ENCODE peak calls at places on chromosomes 5 and 9, in four cellular contexts. One of them, this sample, is unnamed.

GRCh38 chr9:134957945-134958227 is 40.2 kb upstream of the FCN1 start:
- DNase-seq in IMR-90: no peak
- DNase-seq in trophoblast cell: no peak
- DNase-seq in H1: no peak
- DNase-seq in this sample: no peak

GRCh38 chr9:131255731-131256197 is 20.5 kb downstream of the FAM78A start:
- DNase-seq in IMR-90: no peak
- DNase-seq in trophoblast cell: no peak
- DNase-seq in H1: no peak
- DNase-seq in this sample: no peak

GRCh38 chr5:150511641-150512367 is 3.9 kb downstream of the NDST1 start:
- DNase-seq in H1: no peak
- DNase-seq in IMR-90: peak
- DNase-seq in trophoblast cell: no peak
- DNase-seq in this sample: peak

GRCh38 chr5:2894347-2895135 is 143.1 kb upstream of the IRX2 start:
- DNase-seq in trophoblast cell: no peak
- DNase-seq in H1: no peak
- DNase-seq in IMR-90: no peak
- DNase-seq in this sample: no peak

GRCh38 chr5:59401637-59402036 is 491.9 kb downstream of the PDE4D start:
- DNase-seq in H1: no peak
- DNase-seq in trophoblast cell: no peak
- DNase-seq in IMR-90: no peak
- DNase-seq in this sample: no peak

GRCh38 chr5:75016896-75017295 is 35.5 kb downstream of the GCNT4 start:
- DNase-seq in trophoblast cell: no peak
- DNase-seq in IMR-90: no peak
- DNase-seq in H1: no peak
- DNase-seq in this sample: no peak

GRCh38 chr5:43631182-43631910 is 28.4 kb downstream of the NNT start:
- DNase-seq in trophoblast cell: peak
- DNase-seq in H1: no peak
- DNase-seq in IMR-90: peak
- DNase-seq in this sample: peak

GRCh38 chr9:123866497-123866896 is 63.4 kb downstream of the DENND1A start:
- DNase-seq in IMR-90: no peak
- DNase-seq in trophoblast cell: no peak
- DNase-seq in H1: no peak
- DNase-seq in this sample: no peak

GRCh38 chr5:94793816-94794198 is 175.3 kb downstream of the SLF1 start:
- DNase-seq in IMR-90: peak
- DNase-seq in trophoblast cell: no peak
- DNase-seq in H1: no peak
- DNase-seq in this sample: peak

GRCh38 chr9:34145165-34145564 is 18.7 kb upstream of the DCAF12 start:
- DNase-seq in IMR-90: peak
- DNase-seq in trophoblast cell: no peak
- DNase-seq in H1: no peak
- DNase-seq in this sample: peak

GRCh38 chr9:126276056-126276728 is 50.4 kb upstream of the MVB12B start:
- DNase-seq in trophoblast cell: no peak
- DNase-seq in H1: no peak
- DNase-seq in IMR-90: no peak
- DNase-seq in this sample: no peak

GRCh38 chr5:14268236-14268701 is 125.1 kb downstream of the TRIO start:
- DNase-seq in trophoblast cell: peak
- DNase-seq in H1: no peak
- DNase-seq in IMR-90: peak
- DNase-seq in this sample: peak

GRCh38 chr5:14267166-14267838 is 124.2 kb downstream of the TRIO start:
- DNase-seq in IMR-90: no peak
- DNase-seq in trophoblast cell: peak
- DNase-seq in H1: no peak
- DNase-seq in this sample: no peak

GRCh38 chr5:14270212-14270702 is 127.1 kb downstream of the TRIO start:
- DNase-seq in H1: no peak
- DNase-seq in trophoblast cell: no peak
- DNase-seq in IMR-90: peak
- DNase-seq in this sample: peak

GRCh38 chr5:14269395-14269794 is 126.3 kb downstream of the TRIO start:
- DNase-seq in IMR-90: no peak
- DNase-seq in H1: no peak
- DNase-seq in trophoblast cell: no peak
- DNase-seq in this sample: no peak

GRCh38 chr5:14268738-14269137 is 125.6 kb downstream of the TRIO start:
- DNase-seq in trophoblast cell: no peak
- DNase-seq in H1: no peak
- DNase-seq in IMR-90: peak
- DNase-seq in this sample: no peak
- H3K4me3 ChIP-seq in trophoblast cell: no peak
- H3K4me3 ChIP-seq in H1: no peak
- H3K4me3 ChIP-seq in IMR-90: no peak
- H3K4me3 ChIP-seq in this sample: no peak

GRCh38 chr9:99398241-99398640 is 176.2 kb downstream of the SEC61B start:
- DNase-seq in trophoblast cell: no peak
- DNase-seq in H1: no peak
- DNase-seq in IMR-90: no peak
- DNase-seq in this sample: peak

GRCh38 chr9:99389087-99390033 is 167.3 kb downstream of the SEC61B start:
- DNase-seq in trophoblast cell: no peak
- DNase-seq in IMR-90: peak
- DNase-seq in H1: no peak
- DNase-seq in this sample: no peak

GRCh38 chr9:99391937-99392574 is 170.0 kb downstream of the SEC61B start:
- DNase-seq in trophoblast cell: no peak
- DNase-seq in H1: no peak
- DNase-seq in IMR-90: no peak
- DNase-seq in this sample: no peak

GRCh38 chr9:99399476-99399875 is 177.4 kb downstream of the SEC61B start:
- DNase-seq in H1: no peak
- DNase-seq in IMR-90: no peak
- DNase-seq in trophoblast cell: no peak
- DNase-seq in this sample: no peak

DNA sequence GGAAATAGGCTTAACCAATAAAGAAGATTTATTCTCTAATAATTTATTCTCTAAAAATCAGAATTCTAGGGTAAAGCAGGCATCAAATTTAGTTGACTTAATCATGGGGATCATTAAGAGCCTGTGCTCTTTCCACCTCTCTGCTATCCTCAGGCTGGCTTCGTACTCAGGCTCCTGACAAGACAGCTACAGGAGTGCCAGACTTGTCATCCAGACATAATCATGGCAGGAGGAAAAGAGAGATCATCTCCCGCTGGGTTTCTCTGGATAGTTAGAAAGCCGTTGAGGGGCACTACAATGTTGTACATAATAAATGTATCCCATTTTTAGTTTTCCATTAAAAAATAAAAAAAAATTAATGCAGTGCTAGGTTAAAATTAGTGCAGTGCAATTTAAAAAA is 171.9 kb downstream of the SEC61B start:
- DNase-seq in H1: no peak
- DNase-seq in trophoblast cell: no peak
- DNase-seq in IMR-90: no peak
- DNase-seq in this sample: no peak
- H3K27ac ChIP-seq in H1: no peak
- H3K27ac ChIP-seq in trophoblast cell: no peak
- H3K27ac ChIP-seq in IMR-90: no peak
- H3K27ac ChIP-seq in this sample: no peak

GRCh38 chr9:129555512-129556203 is 65.2 kb downstream of the C9orf50 start:
- DNase-seq in IMR-90: peak
- DNase-seq in trophoblast cell: no peak
- DNase-seq in H1: no peak
- DNase-seq in this sample: no peak

GRCh38 chr9:129558063-129558550 is 62.8 kb downstream of the C9orf50 start:
- DNase-seq in IMR-90: no peak
- DNase-seq in trophoblast cell: no peak
- DNase-seq in H1: no peak
- DNase-seq in this sample: no peak

GRCh38 chr9:129558551-129559505 is 62.1 kb downstream of the C9orf50 start:
- DNase-seq in IMR-90: no peak
- DNase-seq in trophoblast cell: no peak
- DNase-seq in H1: no peak
- DNase-seq in this sample: no peak

GRCh38 chr9:129556576-129557191 is 64.2 kb downstream of the C9orf50 start:
- DNase-seq in H1: no peak
- DNase-seq in trophoblast cell: no peak
- DNase-seq in IMR-90: no peak
- DNase-seq in this sample: no peak

DNA sequence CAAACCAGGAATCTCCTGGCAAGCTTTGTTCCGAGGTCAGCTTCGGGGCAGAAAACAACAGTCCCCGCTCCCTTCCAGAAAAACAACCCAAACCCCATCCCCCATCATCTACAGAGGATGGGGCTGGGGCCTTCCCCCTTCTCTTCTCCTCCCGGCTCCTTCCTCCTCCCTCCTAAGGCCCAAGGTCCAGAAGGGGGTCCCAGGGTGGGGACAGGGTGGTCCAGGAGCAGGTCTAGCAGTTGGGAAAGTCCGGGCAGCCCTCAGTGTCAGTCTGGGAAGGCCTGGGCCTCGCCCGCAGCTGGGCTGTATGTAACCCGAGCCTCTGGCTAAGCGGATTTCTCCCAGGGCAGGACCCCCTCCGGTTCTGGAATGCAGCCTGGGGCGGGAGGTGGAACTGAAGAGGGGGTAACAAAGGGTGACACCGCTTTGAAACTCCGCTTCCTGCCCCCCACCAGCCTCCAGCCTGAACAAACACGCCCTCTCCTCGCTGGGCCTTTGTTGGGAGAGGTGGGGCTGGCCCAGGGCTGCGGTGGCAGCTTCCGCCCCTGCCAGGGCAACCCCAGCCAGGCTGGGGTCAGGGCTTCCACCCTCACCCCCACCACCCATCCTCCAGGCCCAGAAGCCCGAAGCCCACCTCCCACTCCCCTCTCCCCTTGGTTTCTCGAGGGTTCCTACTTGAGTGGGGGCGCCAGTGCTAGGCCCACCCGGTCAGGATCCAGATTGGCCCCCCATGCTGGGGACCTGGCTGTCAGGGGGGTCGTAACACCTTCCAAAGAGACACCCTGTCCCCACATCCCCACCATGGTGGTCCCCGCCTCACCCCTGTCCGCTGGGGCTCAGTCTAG is 63.5 kb downstream of the C9orf50 start:
- DNase-seq in H1: peak
- DNase-seq in IMR-90: peak
- DNase-seq in trophoblast cell: no peak
- DNase-seq in this sample: peak
- H4K8ac ChIP-seq in H1: peak
- H4K8ac ChIP-seq in IMR-90: peak
- H4K8ac ChIP-seq in trophoblast cell: peak
- H4K8ac ChIP-seq in this sample: peak

DNA sequence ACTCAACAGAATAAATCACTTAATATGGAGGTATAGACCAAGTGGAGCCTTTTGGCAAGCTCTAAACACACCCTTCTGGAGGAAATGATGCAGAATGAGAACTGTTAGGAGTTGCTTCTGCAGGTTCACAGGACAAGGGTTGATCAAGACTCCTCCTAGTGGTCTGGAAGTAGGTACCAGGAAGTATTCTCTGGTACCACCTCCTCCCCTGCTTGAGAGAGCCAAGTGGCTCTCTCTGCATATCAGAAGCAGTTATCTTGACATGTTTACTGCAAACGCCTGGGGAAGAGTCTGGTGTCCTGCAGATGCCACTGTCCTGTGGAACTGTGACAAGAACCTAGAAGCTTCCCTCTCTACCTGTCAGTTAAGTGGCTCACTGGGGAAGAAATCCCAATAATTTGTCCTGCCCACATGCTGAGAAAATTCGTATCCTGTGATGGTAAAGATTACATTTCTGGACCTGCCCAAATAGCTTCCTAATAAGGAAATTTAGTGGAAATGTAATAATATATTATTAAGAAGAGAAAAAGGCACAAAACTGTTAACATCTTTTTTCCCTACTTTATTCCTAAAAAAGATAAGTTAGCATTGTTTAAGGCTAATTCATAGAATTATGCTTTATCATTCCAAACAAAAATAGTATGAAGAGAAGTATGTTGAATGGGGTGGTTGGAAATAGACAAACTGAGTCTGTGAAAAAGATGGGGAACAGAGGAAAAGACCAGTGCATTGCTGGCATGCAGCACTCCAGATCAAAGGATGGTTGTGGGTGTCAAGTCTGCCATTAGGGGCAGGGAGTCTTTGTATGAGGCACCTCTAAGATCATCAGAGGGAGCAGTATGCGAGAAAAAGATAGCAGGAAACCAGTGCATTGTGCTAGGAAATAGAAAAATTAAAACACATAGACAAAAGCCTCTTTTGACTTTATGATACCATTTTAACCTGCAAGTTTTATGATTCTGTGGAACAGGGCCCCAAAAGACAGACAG is 118.8 kb downstream of the CDC42SE2 start:
- DNase-seq in H1: peak
- DNase-seq in trophoblast cell: peak
- DNase-seq in IMR-90: peak
- DNase-seq in this sample: peak
- H3K4me3 ChIP-seq in H1: no peak
- H3K4me3 ChIP-seq in trophoblast cell: no peak
- H3K4me3 ChIP-seq in IMR-90: no peak
- H3K4me3 ChIP-seq in this sample: no peak

DNA sequence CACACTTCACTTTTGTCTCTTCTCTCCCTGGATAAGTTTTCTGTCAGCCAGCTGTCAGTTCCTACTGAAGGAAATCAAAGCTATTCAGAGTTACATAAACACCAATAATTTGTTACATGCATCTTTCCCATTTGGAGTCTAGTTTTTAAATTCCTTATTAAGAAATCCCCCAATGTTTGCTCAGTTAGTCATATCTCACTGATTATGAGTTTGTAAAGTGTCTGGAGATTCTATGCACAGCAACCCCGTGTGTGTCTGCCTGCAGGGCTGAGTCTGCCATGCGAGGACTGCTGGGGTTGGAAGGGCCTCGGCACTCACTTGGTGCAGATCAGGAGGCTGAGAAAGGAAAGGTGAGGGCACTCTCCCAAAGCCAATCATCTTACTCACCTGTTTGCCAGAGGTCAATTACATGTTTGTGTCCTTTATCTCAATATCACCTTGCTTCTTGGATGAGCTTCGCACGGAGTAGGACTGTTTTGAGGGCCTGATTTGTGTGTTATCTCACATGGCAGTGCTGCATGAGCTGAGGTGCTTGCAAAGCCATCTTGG is 3.3 kb downstream of the ANKRD34B start:
- DNase-seq in trophoblast cell: no peak
- DNase-seq in IMR-90: no peak
- DNase-seq in H1: no peak
- DNase-seq in this sample: no peak
- H3K27ac ChIP-seq in trophoblast cell: no peak
- H3K27ac ChIP-seq in IMR-90: no peak
- H3K27ac ChIP-seq in H1: no peak
- H3K27ac ChIP-seq in this sample: no peak

GRCh38 chr5:142571921-142572320 is 114.0 kb downstream of the FGF1 start:
- DNase-seq in H1: no peak
- DNase-seq in IMR-90: no peak
- DNase-seq in trophoblast cell: no peak
- DNase-seq in this sample: no peak
- H4K8ac ChIP-seq in H1: no peak
- H4K8ac ChIP-seq in IMR-90: no peak
- H4K8ac ChIP-seq in trophoblast cell: no peak
- H4K8ac ChIP-seq in this sample: no peak

GRCh38 chr5:101362067-101362466 is 459.0 kb upstream of the ST8SIA4 start:
- DNase-seq in IMR-90: no peak
- DNase-seq in trophoblast cell: no peak
- DNase-seq in H1: no peak
- DNase-seq in this sample: no peak
- H3K4me3 ChIP-seq in IMR-90: no peak
- H3K4me3 ChIP-seq in trophoblast cell: no peak
- H3K4me3 ChIP-seq in H1: no peak
- H3K4me3 ChIP-seq in this sample: no peak